ENCODE peak calls at places on chromosomes 7 and 10, in six cellular contexts. P is sigmoid colon, L is transverse colon, T is K562, N is A549, W is ovary. J is an unnamed sample.

GRCh38 chr10:11003739-11004515 is 13.7 kb upstream of the CELF2 start:
- DNase-seq in T (no peak), N (no peak), L (no peak), P (no peak), W (no peak), J (no peak)

GRCh38 chr10:14184841-14185500 is 145.8 kb downstream of the FRMD4A start:
- DNase-seq in T (peak; percentile 29), P (no peak), L (peak; percentile 31), W (no peak), N (no peak), J (no peak)

GRCh38 chr7:139086454-139086853 is 23.1 kb downstream of the ZC3HAV1 start:
- DNase-seq in W (no peak), T (no peak), P (no peak), N (no peak), L (no peak), J (no peak)

GRCh38 chr7:150413640-150414081 is 34.5 kb downstream of the ZNF775 start:
- DNase-seq in P (no peak), W (no peak), T (no peak), L (no peak), N (no peak), J (peak; percentile 73)

GRCh38 chr7:40058636-40059035 is 75.8 kb downstream of the MPLKIP start:
- DNase-seq in T (no peak), L (no peak), P (no peak), N (no peak), W (no peak), J (no peak)

GRCh38 chr7:48144291-48144768 is 26.9 kb upstream of the ABCA13 start:
- DNase-seq in T (no peak), W (no peak), P (no peak), L (peak; percentile 55), N (peak; percentile 68), J (no peak)

GRCh38 chr10:108673756-108674155 is 1249.6 kb downstream of the XPNPEP1 start:
- DNase-seq in N (no peak), P (no peak), T (no peak), W (no peak), L (no peak), J (no peak)

GRCh38 chr7:1762238-1762945 is 92.3 kb downstream of the ELFN1 start:
- DNase-seq in L (no peak), T (no peak), W (no peak), P (no peak), N (no peak), J (no peak)

GRCh38 chr7:116859323-116859722 is 3.1 kb upstream of the CAPZA2 start:
- DNase-seq in L (no peak), T (no peak), P (no peak), W (no peak), N (peak; percentile 30), J (no peak)

GRCh38 chr7:2270495-2270894 is 28.5 kb downstream of the NUDT1 start:
- DNase-seq in N (no peak), W (no peak), L (no peak), T (no peak), P (no peak), J (no peak)

GRCh38 chr10:12113627-12114026 is 15.8 kb upstream of the SEC61A2 start:
- DNase-seq in P (no peak), T (no peak), L (no peak), W (no peak), N (no peak), J (no peak)

GRCh38 chr7:51187941-51188340 is 128.7 kb downstream of the COBL start:
- DNase-seq in L (no peak), T (no peak), W (peak; percentile 33), P (no peak), N (peak; percentile 36), J (no peak)

GRCh38 chr10:50805981-50806622 is 66.4 kb downstream of the ASAH2B start:
- DNase-seq in P (no peak), L (no peak), T (no peak), N (no peak), W (no peak), J (no peak)

GRCh38 chr7:21192662-21193061 is 235.2 kb upstream of the SP4 start:
- DNase-seq in N (no peak), T (no peak), P (no peak), L (no peak), W (no peak), J (no peak)

GRCh38 chr10:101331960-101332359 is 22.0 kb upstream of the BTRC start:
- DNase-seq in L (no peak), P (no peak), T (no peak), W (no peak), N (no peak), J (no peak)

GRCh38 chr10:8235253-8236027 is 181.0 kb downstream of the GATA3 start:
- DNase-seq in T (peak; percentile 81), W (no peak), L (no peak), N (no peak), P (no peak), J (no peak)

GRCh38 chr10:19500959-19501358 is 315.3 kb upstream of the PLXDC2 start:
- DNase-seq in T (no peak), P (no peak), L (no peak), N (no peak), W (no peak), J (no peak)

GRCh38 chr10:31315453-31315852 is 3.6 kb upstream of the ZEB1 start:
- DNase-seq in T (no peak), N (no peak), W (no peak), L (no peak), P (no peak), J (no peak)

GRCh38 chr10:108147346-108147745 is 982.8 kb upstream of the SORCS1 start:
- DNase-seq in T (no peak), L (no peak), N (no peak), W (no peak), P (no peak), J (no peak)

DNA sequence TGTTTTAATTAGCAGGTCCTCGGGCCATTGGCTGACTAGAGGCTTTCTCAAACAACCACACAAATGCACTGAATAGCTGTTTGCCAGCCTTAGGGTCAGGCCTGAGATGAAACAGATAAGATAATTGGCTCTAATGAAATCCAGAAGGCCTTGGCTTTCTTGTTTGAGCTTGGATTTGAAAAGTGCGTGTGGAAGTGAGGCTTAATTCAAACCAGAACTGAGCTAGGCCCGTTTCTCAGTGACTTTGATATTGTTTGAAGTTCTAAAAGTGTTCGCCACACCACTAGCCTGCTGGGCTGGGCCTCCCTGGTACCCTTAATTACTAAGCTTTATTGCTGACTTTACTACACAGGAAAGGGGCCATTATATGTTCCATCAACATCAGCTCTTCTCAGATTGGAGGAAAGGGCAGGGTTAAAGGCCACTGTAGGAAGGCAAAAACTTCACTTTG is 270.6 kb downstream of the TWIST1 start:
- DNase-seq in N (no peak), T (no peak), P (no peak), W (no peak), L (no peak), J (no peak)
- TF ChIP-seq EP300 in N (no peak), T (no peak), P (no peak), W (no peak), L (no peak), J (no peak)

GRCh38 chr10:75401569-75402485 is at the start of gene ZNF503:
- DNase-seq in T (peak; percentile 53), P (peak; percentile 99), L (peak; percentile 94), N (peak; percentile 97), W (peak; percentile 97), J (peak; percentile 99)
- TF ChIP-seq EP300 in T (no peak), P (peak; percentile 60), L (no peak), N (no peak), W (peak; percentile 50), J (no peak)

GRCh38 chr10:124048371-124049290 is 44.8 kb downstream of the CHST15 start:
- DNase-seq in N (no peak), W (no peak), L (no peak), P (no peak), T (no peak), J (no peak)
- TF ChIP-seq EP300 in N (no peak), W (no peak), L (no peak), P (no peak), T (no peak), J (no peak)

DNA sequence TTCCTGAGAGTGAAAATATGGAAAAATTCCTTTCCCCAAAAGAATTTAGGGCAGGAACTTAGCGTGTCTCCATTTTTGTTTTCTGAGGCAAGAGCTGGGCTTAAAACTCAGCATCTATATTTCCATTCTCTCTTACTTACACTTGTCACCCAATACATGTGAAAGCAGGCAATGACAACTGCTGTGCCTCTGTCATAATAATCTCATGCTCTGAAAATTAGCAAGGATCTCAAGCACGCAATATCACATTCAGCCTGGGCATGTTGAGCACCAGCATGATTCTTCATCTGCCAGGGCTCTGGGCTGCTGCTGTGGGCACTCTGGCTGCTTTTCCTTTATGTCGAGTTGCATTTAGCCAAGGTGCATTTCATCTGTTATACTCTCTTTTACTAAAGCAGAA is 255.5 kb downstream of the SNX10 start:
- DNase-seq in L (no peak), T (no peak), W (no peak), N (no peak), P (no peak), J (no peak)
- TF ChIP-seq EP300 in L (no peak), T (no peak), W (no peak), N (no peak), P (no peak), J (no peak)

GRCh38 chr10:22784668-22785067 is 70.3 kb upstream of the PIP4K2A start:
- DNase-seq in P (no peak), T (no peak), W (no peak), L (no peak), N (no peak), J (no peak)

GRCh38 chr10:22779331-22780019 is 65.1 kb upstream of the PIP4K2A start:
- DNase-seq in T (no peak), W (no peak), P (no peak), L (no peak), N (no peak), J (no peak)

DNA sequence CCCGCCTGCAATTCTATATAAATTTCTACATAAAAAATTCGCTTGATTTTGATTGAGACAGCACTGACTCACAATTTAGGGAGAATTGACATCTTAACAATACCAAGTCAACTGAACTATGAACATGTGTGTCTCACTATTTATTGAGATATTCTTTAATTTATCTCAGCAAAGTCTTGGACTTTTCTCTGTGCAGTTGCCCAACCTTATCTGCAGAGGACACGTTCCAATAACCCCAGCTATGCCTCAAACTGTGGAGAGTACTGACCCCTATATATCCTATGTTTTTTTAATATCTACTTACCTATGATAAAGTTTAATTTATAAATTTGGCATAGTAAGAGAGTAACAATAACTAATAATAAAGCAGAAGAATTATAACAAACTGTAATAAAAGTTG is 69.4 kb upstream of the PIP4K2A start:
- DNase-seq in N (no peak), W (no peak), T (no peak), L (no peak), P (no peak), J (no peak)
- TF ChIP-seq EP300 in N (no peak), W (no peak), T (no peak), L (no peak), P (no peak), J (no peak)

DNA sequence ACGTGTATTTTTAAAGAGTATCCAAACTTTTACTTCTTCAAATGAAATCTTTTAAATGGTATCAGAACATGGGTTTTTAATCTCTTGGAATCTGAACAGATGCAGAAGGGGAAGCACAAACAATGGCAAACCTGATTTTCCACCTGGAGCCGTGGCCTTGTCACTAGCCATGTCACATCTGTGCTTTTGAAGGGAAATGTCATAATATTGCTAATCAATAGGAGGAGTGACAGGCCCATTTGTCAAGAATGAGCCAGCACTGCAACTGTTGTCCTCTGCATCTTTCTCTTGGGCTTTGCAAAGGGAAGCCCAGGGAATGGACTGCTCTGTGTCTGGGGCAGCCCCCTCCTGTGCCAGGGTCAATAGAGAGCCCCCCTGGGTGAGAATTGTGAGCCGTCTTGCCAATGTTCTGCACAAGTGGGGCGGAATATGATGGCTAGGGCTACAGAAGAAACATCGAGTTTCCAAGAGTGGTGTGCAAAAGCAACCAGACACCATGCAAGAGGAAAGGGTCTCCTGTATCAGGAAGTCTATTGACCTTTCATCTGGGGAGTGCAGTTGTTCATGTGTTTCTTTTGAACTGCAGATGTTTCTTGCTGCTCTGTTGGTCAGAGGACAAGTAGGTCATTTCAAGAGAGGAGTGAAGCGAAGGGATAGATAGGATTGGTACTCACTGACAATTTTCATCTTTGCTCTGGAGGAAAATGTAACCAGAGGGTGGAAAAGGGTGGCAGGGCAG is 181.8 kb upstream of the NPVF start:
- DNase-seq in L (no peak), P (no peak), N (no peak), W (no peak), T (no peak), J (no peak)
- TF ChIP-seq EP300 in L (no peak), P (no peak), N (no peak), W (no peak), T (no peak), J (no peak)